ENCODE peak calls at places on chromosomes 3 and 15, in eight cellular contexts. X, I, U, S, H, W, R and J are unnamed samples.

GRCh38 chr15:63473999-63474809 is 30.2 kb upstream of the USP3 start:
- DNase-seq in H (no peak), R (no peak), W (peak), U (no peak), S (no peak), I (peak), X (no peak), J (no peak)

GRCh38 chr3:125594581-125595011 is 701 bp downstream of the OSBPL11 start:
- DNase-seq in U (no peak), I (no peak), W (no peak), S (no peak), R (no peak), X (no peak), H (no peak), J (no peak)

GRCh38 chr15:60370804-60371700 is 26.7 kb downstream of the ANXA2 start:
- DNase-seq in U (peak), X (no peak), I (peak), H (peak), W (peak), S (peak), R (peak), J (peak)

GRCh38 chr15:59676565-59676964 is 12.6 kb downstream of the BNIP2 start:
- DNase-seq in W (no peak), X (no peak), S (no peak), H (no peak), R (no peak), U (no peak), I (no peak), J (no peak)

GRCh38 chr3:354433-354832 is 157.9 kb downstream of the CHL1 start:
- DNase-seq in R (peak), I (peak), S (no peak), W (peak), H (no peak), U (no peak), X (peak), J (no peak)

GRCh38 chr3:52317601-52318000 is 1.5 kb downstream of the DNAH1 start:
- DNase-seq in X (peak), H (no peak), S (no peak), I (no peak), U (peak), R (peak), W (peak), J (no peak)

GRCh38 chr3:105608623-105609022 is 241.9 kb downstream of the ALCAM start:
- DNase-seq in X (no peak), I (no peak), U (no peak), W (no peak), H (no peak), S (no peak), R (no peak), J (no peak)

GRCh38 chr3:14784087-14784596 is 34.6 kb upstream of the FGD5 start:
- DNase-seq in I (no peak), S (no peak), H (no peak), U (peak), R (no peak), X (no peak), W (no peak), J (no peak)

GRCh38 chr3:142651711-142652110 is 55.5 kb downstream of the PLS1 start:
- DNase-seq in U (no peak), R (no peak), X (no peak), W (peak), H (no peak), S (no peak), I (no peak), J (no peak)

GRCh38 chr15:90099072-90099867 is 3.0 kb downstream of the IDH2 start:
- DNase-seq in R (no peak), W (no peak), X (no peak), U (no peak), H (no peak), S (no peak), I (no peak), J (no peak)

GRCh38 chr15:64343222-64343621 is 12.8 kb downstream of the CSNK1G1 start:
- DNase-seq in H (no peak), X (no peak), W (no peak), U (no peak), S (no peak), I (no peak), R (peak), J (no peak)

GRCh38 chr15:69088300-69088965 is 72.0 kb upstream of the GLCE start:
- DNase-seq in R (no peak), X (no peak), S (no peak), H (no peak), I (no peak), U (no peak), W (peak), J (no peak)

GRCh38 chr3:3577823-3578222 is 221.4 kb upstream of the LRRN1 start:
- DNase-seq in X (no peak), W (no peak), U (no peak), R (no peak), H (no peak), I (no peak), S (no peak), J (no peak)

GRCh38 chr3:111690242-111690641 is 95.1 kb upstream of the ZBED2 start:
- DNase-seq in H (no peak), S (no peak), R (no peak), U (no peak), I (peak), W (peak), X (peak), J (no peak)

GRCh38 chr15:39834256-39834655 is 51.6 kb upstream of the FSIP1 start:
- DNase-seq in R (no peak), X (no peak), S (no peak), U (no peak), W (no peak), I (no peak), H (peak), J (no peak)

GRCh38 chr15:82021021-82021420 is 24.8 kb downstream of the MEX3B start:
- DNase-seq in R (no peak), S (no peak), H (no peak), W (no peak), U (no peak), I (no peak), X (no peak), J (no peak)

GRCh38 chr15:90087454-90088154 is 14.7 kb downstream of the IDH2 start:
- DNase-seq in I (no peak), U (no peak), S (no peak), H (no peak), W (no peak), X (no peak), R (peak), J (no peak)

GRCh38 chr15:66622677-66623076 is 56.9 kb upstream of the LCTL start:
- DNase-seq in W (no peak), X (no peak), R (no peak), I (no peak), H (no peak), U (no peak), S (no peak), J (no peak)

GRCh38 chr3:169241575-169241927 is 422.0 kb downstream of the MECOM start:
- DNase-seq in S (no peak), R (peak), X (no peak), H (peak), W (peak), I (no peak), U (no peak), J (no peak)

GRCh38 chr15:58551084-58551763 is 119.4 kb downstream of the LIPC start:
- DNase-seq in S (no peak), I (no peak), W (no peak), U (peak), X (no peak), R (no peak), H (no peak), J (no peak)